ENCODE peak calls at places on chromosomes 13 and 19, in seven cellular contexts. X is mammary epithelial cell; J is IMR-90; L is A549; F is transverse colon; I is CD8-positive, alpha-beta T cell; H is RWPE1. V is an unnamed sample.

GRCh38 chr19:44549507-44549906 is 20.0 kb upstream of the CEACAM20 start:
- DNase-seq in X (no peak), J (no peak), L (no peak), F (no peak), I (no peak), H (no peak), V (no peak)

GRCh38 chr19:17762505-17763229 is 11.4 kb downstream of the FCHO1 start:
- DNase-seq in X (no peak), J (peak), L (peak), F (peak), I (no peak), H (peak), V (no peak)

GRCh38 chr13:30735025-30735967 is at the start of gene ALOX5AP:
- DNase-seq in X (no peak), J (no peak), L (no peak), F (peak), I (peak), H (no peak), V (no peak)

GRCh38 chr13:46640843-46641242 is 87.9 kb downstream of the LRCH1 start:
- DNase-seq in X (peak), J (peak), L (no peak), F (no peak), I (no peak), H (peak), V (no peak)

GRCh38 chr13:112067871-112068305 is 939 bp downstream of the SOX1 start:
- DNase-seq in X (no peak), J (no peak), L (no peak), F (no peak), I (no peak), H (no peak), V (no peak)

GRCh38 chr13:113544071-113544891 is 40.3 kb upstream of the TFDP1 start:
- DNase-seq in X (no peak), J (no peak), L (no peak), F (no peak), I (no peak), H (no peak), V (no peak)

GRCh38 chr19:40365613-40366401 is 17.3 kb downstream of the PLD3 start:
- DNase-seq in X (no peak), J (peak), L (peak), F (peak), I (peak), H (peak), V (no peak)

GRCh38 chr13:49443327-49443688 is 556 bp downstream of the CAB39L start:
- DNase-seq in X (no peak), J (peak), L (no peak), F (no peak), I (no peak), H (no peak), V (no peak)

GRCh38 chr13:98443329-98443728 is 133.6 kb downstream of the STK24 start:
- DNase-seq in X (peak), J (peak), L (no peak), F (no peak), I (no peak), H (peak), V (no peak)

GRCh38 chr13:98174995-98175394 is 2.1 kb downstream of the RNF113B start:
- DNase-seq in X (no peak), J (peak), L (no peak), F (no peak), I (no peak), H (no peak), V (no peak)

DNA sequence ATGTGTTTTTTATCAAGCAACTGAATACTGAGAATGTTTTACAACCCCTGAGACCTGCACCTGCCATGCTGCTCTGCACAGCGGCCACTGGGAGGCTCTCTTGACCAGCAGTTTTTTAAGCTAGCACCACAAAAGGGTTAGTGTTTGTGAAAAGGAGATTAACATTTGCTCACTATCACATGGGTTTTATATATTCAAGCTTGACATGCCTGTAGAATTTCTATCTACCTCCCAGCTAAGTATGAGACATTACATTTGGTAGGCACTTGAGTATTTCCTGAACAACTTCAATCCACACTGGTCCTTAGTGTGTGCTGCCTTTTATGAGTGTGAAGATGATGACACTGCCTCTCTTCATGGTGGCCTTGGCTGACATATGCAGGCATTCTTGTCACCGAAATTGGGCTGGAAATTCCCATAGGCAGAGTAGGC is 1238.9 kb downstream of the UQCRFS1 start:
- DNase-seq in X (no peak), J (no peak), L (peak), F (peak), I (no peak), H (no peak), V (no peak)
- TF ChIP-seq CTCF in X (peak), J (peak), L (peak), F (peak), I (no peak), H (no peak), V (no peak)

GRCh38 chr13:110445722-110446569 is 115.6 kb downstream of the RAB20 start:
- DNase-seq in X (peak), J (peak), L (no peak), F (no peak), I (no peak), H (no peak), V (peak)

GRCh38 chr13:110444226-110444653 is 117.3 kb downstream of the RAB20 start:
- DNase-seq in X (peak), J (peak), L (no peak), F (no peak), I (no peak), H (no peak), V (no peak)

GRCh38 chr13:110445183-110445582 is 116.3 kb downstream of the RAB20 start:
- DNase-seq in X (no peak), J (peak), L (no peak), F (no peak), I (no peak), H (no peak), V (peak)

GRCh38 chr13:110442946-110443632 is 118.4 kb downstream of the RAB20 start:
- DNase-seq in X (peak), J (peak), L (no peak), F (no peak), I (no peak), H (peak), V (peak)

GRCh38 chr13:110443633-110444225 is 117.8 kb downstream of the RAB20 start:
- DNase-seq in X (no peak), J (no peak), L (no peak), F (no peak), I (no peak), H (no peak), V (peak)
- H3K27ac ChIP-seq in X (peak), J (peak), L (peak), F (peak), I (no peak), H (peak), V (peak)

GRCh38 chr19:53780506-53780905 is 43.6 kb downstream of the NLRP12 start:
- DNase-seq in X (no peak), J (no peak), L (no peak), F (no peak), I (no peak), H (no peak), V (no peak)

GRCh38 chr19:53786744-53787143 is 37.4 kb downstream of the NLRP12 start:
- DNase-seq in X (no peak), J (no peak), L (no peak), F (no peak), I (no peak), H (no peak), V (no peak)

GRCh38 chr19:53785196-53785889 is 38.8 kb downstream of the NLRP12 start:
- DNase-seq in X (peak), J (no peak), L (no peak), F (no peak), I (no peak), H (no peak), V (no peak)

DNA sequence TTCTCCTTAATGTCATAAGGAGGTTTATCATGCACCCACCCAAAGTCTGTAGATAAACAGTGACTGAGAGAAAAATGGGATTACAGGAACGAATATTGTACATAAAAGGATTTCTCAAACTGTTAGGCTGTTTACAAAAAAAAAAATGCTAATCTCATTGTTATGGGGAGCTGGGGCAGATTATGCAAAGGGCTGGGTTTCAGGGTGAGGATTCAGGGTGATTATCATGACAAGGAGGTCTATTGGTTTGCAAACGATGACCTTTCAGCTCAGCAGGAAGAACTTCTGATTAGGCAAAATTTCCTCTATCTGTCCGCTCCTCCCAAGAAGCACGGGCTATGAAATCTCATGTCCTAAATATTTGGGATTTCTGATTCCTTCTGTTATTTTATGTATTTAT is 41.4 kb downstream of the NLRP12 start:
- DNase-seq in X (no peak), J (no peak), L (no peak), F (no peak), I (no peak), H (no peak), V (no peak)
- TF ChIP-seq CTCF in X (no peak), J (no peak), L (no peak), F (no peak), I (no peak), H (no peak), V (no peak)

DNA sequence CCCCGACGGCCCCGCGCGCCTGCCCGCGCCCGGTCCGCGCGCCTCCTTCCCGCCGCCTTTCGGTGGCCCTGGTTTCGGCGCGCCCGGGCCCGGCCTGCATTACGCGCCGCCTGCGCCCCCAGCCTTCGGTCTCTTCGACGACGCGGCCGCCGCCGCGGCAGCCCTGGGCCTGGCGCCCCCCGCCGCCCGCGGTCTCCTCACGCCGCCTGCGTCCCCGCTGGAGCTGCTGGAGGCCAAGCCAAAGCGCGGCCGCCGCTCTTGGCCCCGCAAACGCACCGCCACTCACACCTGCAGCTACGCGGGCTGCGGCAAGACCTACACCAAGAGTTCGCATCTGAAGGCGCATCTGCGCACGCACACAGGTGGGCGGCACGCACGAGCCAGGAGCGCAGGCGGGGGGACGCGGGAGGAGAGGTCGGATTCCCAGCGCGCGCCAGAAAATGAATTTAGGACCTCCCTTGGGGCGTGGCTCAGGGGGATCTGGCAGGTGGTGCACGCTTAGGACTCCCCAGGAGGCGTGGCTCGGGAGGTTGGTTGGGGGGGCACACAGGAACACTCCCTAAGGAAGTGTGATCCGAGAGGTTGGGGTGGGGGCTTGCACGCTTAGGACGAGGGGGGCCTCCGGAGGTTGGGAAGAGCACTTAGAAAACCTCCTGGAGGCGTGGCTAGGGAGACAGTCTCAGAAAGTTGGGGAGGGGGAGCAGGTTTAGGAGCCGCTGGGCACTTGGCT is 1.2 kb downstream of the KLF2 start:
- DNase-seq in X (no peak), J (no peak), L (no peak), F (peak), I (peak), H (no peak), V (peak)
- H3K27ac ChIP-seq in X (no peak), J (peak), L (peak), F (peak), I (peak), H (no peak), V (peak)

V was measured in coronary artery.